ENCODE peak calls at places on chromosomes 7 and 10, in nine cellular contexts. H is activated CD4-positive, alpha-beta T cell treated with anti-CD3 and anti-CD28 coated beads, Interleukin-2, amount 10 ng/mL, durations not matched to agents 7 days and 5 days; Z is iPS-NIHi11; Q is ACHN; N is T-helper 22 cell; A is stimulated activated naive CD4-positive, alpha-beta T cell; X is aorta; M is T-helper 1 cell; K is WTC11. E is an unnamed sample.
A peak's percentile ranks its signal among the peaks of the same experiment; 100 is the strongest.

GRCh38 chr10:132684164-132684891 is 101.6 kb downstream of the NKX6-2 start:
- DNase-seq in Z (no peak), N (no peak), H (peak; percentile 62), A (peak; percentile 32), M (no peak), K (peak; percentile 5), X (peak; percentile 40), Q (peak; percentile 25), E (peak; percentile 92)

GRCh38 chr7:17044396-17044795 is 162.6 kb upstream of the AGR3 start:
- DNase-seq in A (no peak), N (no peak), X (no peak), K (no peak), Q (no peak), M (no peak), H (no peak), Z (no peak), E (no peak)

GRCh38 chr10:124629410-124629809 is 114.8 kb downstream of the FAM53B start:
- DNase-seq in A (no peak), X (no peak), N (no peak), K (no peak), H (no peak), M (no peak), Q (no peak), Z (no peak), E (no peak)

GRCh38 chr10:125707852-125708468 is 11.5 kb upstream of the EDRF1 start:
- DNase-seq in Z (no peak), H (no peak), K (no peak), X (no peak), A (no peak), Q (peak; percentile 77), N (no peak), M (no peak), E (peak; percentile 42)

GRCh38 chr10:71838264-71839211 is 12.5 kb downstream of the PSAP start:
- DNase-seq in A (no peak), X (peak; percentile 50), Z (no peak), K (no peak), M (no peak), Q (peak; percentile 70), H (no peak), N (no peak), E (peak; percentile 23)

GRCh38 chr10:84308481-84309304 is 19.7 kb upstream of the CCSER2 start:
- DNase-seq in H (peak; percentile 38), X (no peak), M (no peak), N (no peak), Z (no peak), K (no peak), A (no peak), Q (peak; percentile 83), E (peak; percentile 84)

GRCh38 chr10:3808689-3809199 is 23.7 kb upstream of the KLF6 start:
- DNase-seq in X (no peak), N (no peak), Z (no peak), Q (no peak), K (no peak), M (no peak), H (no peak), A (no peak), E (peak; percentile 56)

GRCh38 chr7:74002474-74003017 is 25.4 kb upstream of the ELN start:
- DNase-seq in M (no peak), Q (peak; percentile 81), H (peak; percentile 28), X (peak; percentile 93), A (no peak), Z (no peak), K (no peak), N (no peak), E (peak; percentile 88)

GRCh38 chr10:120735773-120736371 is 115.3 kb upstream of the WDR11 start:
- DNase-seq in M (no peak), A (no peak), K (no peak), H (no peak), X (no peak), Z (peak; percentile 31), Q (peak; percentile 38), N (no peak), E (no peak)

GRCh38 chr10:116699783-116700150 is 42.6 kb downstream of the HSPA12A start:
- DNase-seq in Q (no peak), H (no peak), X (no peak), N (no peak), Z (no peak), A (no peak), K (no peak), M (no peak), E (no peak)

E was measured in HT1080.